ENCODE peak calls at places on chromosome 11, in seven cellular contexts. One of them, this sample, is unnamed. For H4K20me1, the result is how much of the 10 kb centered on the place peaks cover.

GRCh38 chr11:128336203-128336602 is 251.2 kb downstream of the ETS1 start:
- DNase-seq in fibroblast of lung: peak
- DNase-seq in neural progenitor cell: no peak
- DNase-seq in GM23338: no peak
- DNase-seq in GM23248: peak
- DNase-seq in HCT116: no peak
- DNase-seq in endothelial cell of umbilical vein: peak
- DNase-seq in this sample: no peak

GRCh38 chr11:47508595-47509555 is 44.1 kb downstream of the CELF1 start:
- DNase-seq in fibroblast of lung: no peak
- DNase-seq in neural progenitor cell: no peak
- DNase-seq in GM23338: no peak
- DNase-seq in GM23248: no peak
- DNase-seq in HCT116: no peak
- DNase-seq in endothelial cell of umbilical vein: no peak
- DNase-seq in this sample: no peak

GRCh38 chr11:62391642-62392425 is 27.0 kb upstream of the SCGB1A1 start:
- DNase-seq in fibroblast of lung: no peak
- DNase-seq in neural progenitor cell: no peak
- DNase-seq in GM23338: peak
- DNase-seq in GM23248: no peak
- DNase-seq in HCT116: no peak
- DNase-seq in endothelial cell of umbilical vein: no peak
- DNase-seq in this sample: no peak

GRCh38 chr11:111733655-111734088 is 32.5 kb downstream of the PPP2R1B start:
- DNase-seq in fibroblast of lung: no peak
- DNase-seq in neural progenitor cell: peak
- DNase-seq in GM23338: no peak
- DNase-seq in GM23248: peak
- DNase-seq in HCT116: no peak
- DNase-seq in endothelial cell of umbilical vein: no peak
- DNase-seq in this sample: no peak

GRCh38 chr11:92941676-92942571 is 27.5 kb upstream of the MTNR1B start:
- DNase-seq in fibroblast of lung: no peak
- DNase-seq in neural progenitor cell: peak
- DNase-seq in GM23338: peak
- DNase-seq in GM23248: peak
- DNase-seq in HCT116: peak
- DNase-seq in endothelial cell of umbilical vein: peak
- DNase-seq in this sample: peak

GRCh38 chr11:104238916-104239315 is 75.0 kb upstream of the PDGFD start:
- DNase-seq in fibroblast of lung: no peak
- DNase-seq in neural progenitor cell: no peak
- DNase-seq in GM23338: no peak
- DNase-seq in GM23248: no peak
- DNase-seq in HCT116: no peak
- DNase-seq in endothelial cell of umbilical vein: no peak
- DNase-seq in this sample: no peak

GRCh38 chr11:102238287-102238894 is 78.9 kb upstream of the BIRC3 start:
- DNase-seq in fibroblast of lung: no peak
- DNase-seq in neural progenitor cell: no peak
- DNase-seq in GM23338: no peak
- DNase-seq in GM23248: no peak
- DNase-seq in HCT116: no peak
- DNase-seq in endothelial cell of umbilical vein: no peak
- DNase-seq in this sample: peak

GRCh38 chr11:85947431-85948272 is 92.5 kb downstream of the CCDC83 start:
- DNase-seq in fibroblast of lung: peak
- DNase-seq in neural progenitor cell: no peak
- DNase-seq in GM23338: no peak
- DNase-seq in GM23248: peak
- DNase-seq in HCT116: no peak
- DNase-seq in endothelial cell of umbilical vein: peak
- DNase-seq in this sample: peak

GRCh38 chr11:46055371-46055770 is 65.9 kb downstream of the PHF21A start:
- DNase-seq in fibroblast of lung: peak
- DNase-seq in neural progenitor cell: peak
- DNase-seq in GM23338: peak
- DNase-seq in GM23248: peak
- DNase-seq in HCT116: no peak
- DNase-seq in endothelial cell of umbilical vein: no peak
- DNase-seq in this sample: no peak

GRCh38 chr11:134615041-134615615 is 203.1 kb upstream of the B3GAT1 start:
- DNase-seq in fibroblast of lung: no peak
- DNase-seq in neural progenitor cell: no peak
- DNase-seq in GM23338: no peak
- DNase-seq in GM23248: no peak
- DNase-seq in HCT116: no peak
- DNase-seq in endothelial cell of umbilical vein: no peak
- DNase-seq in this sample: no peak

GRCh38 chr11:61711037-61711436 is 30.8 kb downstream of the DAGLA start:
- DNase-seq in fibroblast of lung: no peak
- DNase-seq in neural progenitor cell: no peak
- DNase-seq in GM23338: no peak
- DNase-seq in GM23248: no peak
- DNase-seq in HCT116: no peak
- DNase-seq in endothelial cell of umbilical vein: no peak
- DNase-seq in this sample: no peak

GRCh38 chr11:116053538-116053919 is 549.3 kb upstream of the CADM1 start:
- DNase-seq in fibroblast of lung: no peak
- DNase-seq in neural progenitor cell: peak
- DNase-seq in GM23338: peak
- DNase-seq in GM23248: no peak
- DNase-seq in HCT116: no peak
- DNase-seq in endothelial cell of umbilical vein: no peak
- DNase-seq in this sample: no peak

GRCh38 chr11:114042234-114042633 is 17.3 kb upstream of the ZBTB16 start:
- DNase-seq in fibroblast of lung: no peak
- DNase-seq in neural progenitor cell: no peak
- DNase-seq in GM23338: no peak
- DNase-seq in GM23248: no peak
- DNase-seq in HCT116: no peak
- DNase-seq in endothelial cell of umbilical vein: no peak
- DNase-seq in this sample: no peak

GRCh38 chr11:67484847-67485311 is 2.1 kb downstream of the AIP start:
- DNase-seq in fibroblast of lung: no peak
- DNase-seq in neural progenitor cell: no peak
- DNase-seq in GM23338: no peak
- DNase-seq in GM23248: no peak
- DNase-seq in HCT116: no peak
- DNase-seq in endothelial cell of umbilical vein: no peak
- DNase-seq in this sample: no peak

GRCh38 chr11:106552694-106553203 is 465.5 kb downstream of the GUCY1A2 start:
- DNase-seq in fibroblast of lung: no peak
- DNase-seq in neural progenitor cell: peak
- DNase-seq in GM23338: no peak
- DNase-seq in GM23248: no peak
- DNase-seq in HCT116: no peak
- DNase-seq in endothelial cell of umbilical vein: no peak
- DNase-seq in this sample: no peak

GRCh38 chr11:2098691-2099522 is 40.3 kb downstream of the IGF2 start:
- DNase-seq in fibroblast of lung: no peak
- DNase-seq in neural progenitor cell: no peak
- DNase-seq in GM23338: no peak
- DNase-seq in GM23248: no peak
- DNase-seq in HCT116: no peak
- DNase-seq in endothelial cell of umbilical vein: no peak
- DNase-seq in this sample: peak

GRCh38 chr11:10539339-10539738 is 1.6 kb downstream of the RNF141 start:
- DNase-seq in fibroblast of lung: no peak
- DNase-seq in neural progenitor cell: no peak
- DNase-seq in GM23338: no peak
- DNase-seq in GM23248: peak
- DNase-seq in HCT116: no peak
- DNase-seq in endothelial cell of umbilical vein: no peak
- DNase-seq in this sample: no peak

GRCh38 chr11:17766590-17766989 is 32.0 kb downstream of the KCNC1 start:
- DNase-seq in fibroblast of lung: no peak
- DNase-seq in neural progenitor cell: peak
- DNase-seq in GM23338: peak
- DNase-seq in GM23248: no peak
- DNase-seq in HCT116: peak
- DNase-seq in endothelial cell of umbilical vein: no peak
- DNase-seq in this sample: no peak

GRCh38 chr11:83292709-83293435 is 6.7 kb upstream of the CCDC90B start:
- DNase-seq in fibroblast of lung: peak
- DNase-seq in neural progenitor cell: peak
- DNase-seq in GM23338: peak
- DNase-seq in GM23248: peak
- DNase-seq in HCT116: peak
- DNase-seq in endothelial cell of umbilical vein: peak
- DNase-seq in this sample: peak

GRCh38 chr11:124276081-124276480 is 19.9 kb downstream of the OR8G5 start:
- DNase-seq in fibroblast of lung: peak
- DNase-seq in neural progenitor cell: no peak
- DNase-seq in GM23338: no peak
- DNase-seq in GM23248: peak
- DNase-seq in HCT116: no peak
- DNase-seq in endothelial cell of umbilical vein: peak
- DNase-seq in this sample: peak

GRCh38 chr11:72982286-72982685 is 159.8 kb downstream of the FCHSD2 start:
- DNase-seq in fibroblast of lung: no peak
- DNase-seq in neural progenitor cell: no peak
- DNase-seq in GM23338: no peak
- DNase-seq in GM23248: no peak
- DNase-seq in HCT116: no peak
- DNase-seq in endothelial cell of umbilical vein: peak
- DNase-seq in this sample: no peak

GRCh38 chr11:115244314-115244713 is 259.9 kb downstream of the CADM1 start:
- DNase-seq in fibroblast of lung: peak
- DNase-seq in neural progenitor cell: no peak
- DNase-seq in GM23338: no peak
- DNase-seq in GM23248: no peak
- DNase-seq in HCT116: no peak
- DNase-seq in endothelial cell of umbilical vein: no peak
- DNase-seq in this sample: no peak

DNA sequence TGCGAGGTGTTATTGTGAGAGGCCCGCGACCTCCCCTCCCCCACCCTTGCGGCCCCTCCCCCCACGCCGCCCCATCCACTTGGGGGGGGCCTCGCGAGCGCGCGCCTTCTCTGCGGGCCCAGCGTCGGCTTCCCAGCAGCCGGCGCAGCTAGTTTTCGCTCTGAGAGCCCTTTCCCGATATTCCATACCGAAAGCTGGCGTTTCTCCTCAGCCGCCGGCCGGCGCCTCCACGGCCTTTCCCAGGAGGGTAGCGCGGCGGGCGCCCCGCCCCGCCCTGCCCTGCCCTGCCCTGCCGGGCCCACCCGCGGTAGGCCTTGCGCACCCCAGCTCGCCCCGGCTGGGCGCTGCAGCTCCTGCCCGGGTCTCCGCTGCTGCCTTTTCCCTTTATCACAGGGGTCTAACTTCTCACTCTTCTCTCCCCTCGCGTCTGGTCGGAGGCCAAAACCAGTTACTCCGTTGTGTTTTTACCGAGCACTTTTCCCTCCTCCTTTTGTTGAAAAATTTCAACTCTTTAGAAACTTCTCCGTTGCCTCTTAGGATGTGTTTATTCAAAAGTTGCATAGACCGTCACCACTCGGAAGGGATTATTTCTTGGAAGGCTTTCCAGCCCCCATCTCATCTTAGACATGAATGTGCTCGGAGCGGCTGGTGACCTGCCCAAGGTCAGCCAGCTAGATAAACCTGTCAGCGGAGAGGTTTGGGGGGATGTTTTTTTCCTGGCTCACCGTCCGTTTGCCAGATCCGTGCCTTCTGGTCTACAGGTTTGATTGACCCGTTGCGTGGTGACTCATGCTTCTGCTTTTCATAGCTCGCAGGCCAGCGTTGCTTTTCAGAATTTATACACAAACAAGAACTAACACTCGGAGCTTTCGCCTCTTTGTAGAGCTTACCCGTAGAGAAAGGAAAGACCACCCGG is 648 bp downstream of the PAFAH1B2 start:
- DNase-seq in fibroblast of lung: peak
- DNase-seq in neural progenitor cell: peak
- DNase-seq in GM23338: peak
- DNase-seq in GM23248: peak
- DNase-seq in HCT116: no peak
- DNase-seq in endothelial cell of umbilical vein: peak
- DNase-seq in this sample: peak
- H4K20me1 ChIP-seq in fibroblast of lung: under half
- H4K20me1 ChIP-seq in neural progenitor cell: under half
- H4K20me1 ChIP-seq in GM23338: under half
- H4K20me1 ChIP-seq in GM23248: under half
- H4K20me1 ChIP-seq in HCT116: under half
- H4K20me1 ChIP-seq in endothelial cell of umbilical vein: under half
- H4K20me1 ChIP-seq in this sample: under half

GRCh38 chr11:70210051-70210501 is 7.0 kb downstream of the FADD start:
- DNase-seq in fibroblast of lung: peak
- DNase-seq in neural progenitor cell: no peak
- DNase-seq in GM23338: no peak
- DNase-seq in GM23248: peak
- DNase-seq in HCT116: no peak
- DNase-seq in endothelial cell of umbilical vein: no peak
- DNase-seq in this sample: peak
- H4K20me1 ChIP-seq in fibroblast of lung: under half
- H4K20me1 ChIP-seq in neural progenitor cell: under half
- H4K20me1 ChIP-seq in GM23338: under half
- H4K20me1 ChIP-seq in GM23248: under half
- H4K20me1 ChIP-seq in HCT116: under half
- H4K20me1 ChIP-seq in endothelial cell of umbilical vein: under half
- H4K20me1 ChIP-seq in this sample: under half

DNA sequence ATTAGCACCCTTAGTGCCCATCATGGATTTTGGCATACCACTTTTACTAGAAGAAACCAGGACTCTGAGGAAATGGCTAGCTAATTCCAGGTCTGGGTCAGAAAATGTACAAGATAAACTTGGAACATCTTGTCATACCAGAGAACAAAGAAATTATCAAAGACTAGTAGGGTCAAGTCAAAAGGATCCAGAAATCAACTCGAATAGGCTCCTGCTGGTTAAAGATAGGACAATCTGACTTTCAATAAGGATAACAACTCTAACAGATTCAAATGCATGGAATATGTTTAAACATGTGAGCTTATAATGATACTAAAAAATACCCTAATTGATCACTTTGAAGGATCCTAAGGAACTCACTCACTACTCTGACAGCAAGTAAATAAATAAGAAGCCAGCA is 18.9 kb downstream of the GAB2 start:
- DNase-seq in fibroblast of lung: no peak
- DNase-seq in neural progenitor cell: no peak
- DNase-seq in GM23338: no peak
- DNase-seq in GM23248: no peak
- DNase-seq in HCT116: no peak
- DNase-seq in endothelial cell of umbilical vein: no peak
- DNase-seq in this sample: no peak
- H4K20me1 ChIP-seq in fibroblast of lung: under half
- H4K20me1 ChIP-seq in neural progenitor cell: under half
- H4K20me1 ChIP-seq in GM23338: under half
- H4K20me1 ChIP-seq in GM23248: under half
- H4K20me1 ChIP-seq in HCT116: under half
- H4K20me1 ChIP-seq in endothelial cell of umbilical vein: under half
- H4K20me1 ChIP-seq in this sample: under half

DNA sequence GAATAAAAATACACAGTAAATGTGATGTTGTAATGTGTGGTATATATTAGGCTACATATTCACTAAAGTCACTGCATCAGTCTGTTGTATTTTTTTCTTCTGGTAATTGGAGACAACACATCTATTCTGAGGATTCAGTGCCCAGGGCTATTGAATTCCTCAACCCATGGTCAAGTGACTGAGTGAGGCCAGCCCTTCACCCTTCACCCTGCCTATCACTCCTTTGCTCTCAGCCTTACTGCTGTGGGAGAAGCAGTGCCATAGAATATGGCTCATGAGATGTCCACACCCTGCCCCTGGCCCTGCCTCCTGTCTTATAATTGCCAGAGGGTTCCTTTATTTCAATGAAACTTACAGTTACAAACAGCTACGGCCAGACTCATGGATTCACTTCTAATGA is 295.6 kb downstream of the NTM start:
- DNase-seq in fibroblast of lung: no peak
- DNase-seq in neural progenitor cell: no peak
- DNase-seq in GM23338: no peak
- DNase-seq in GM23248: peak
- DNase-seq in HCT116: no peak
- DNase-seq in endothelial cell of umbilical vein: no peak
- DNase-seq in this sample: no peak
- H4K20me1 ChIP-seq in fibroblast of lung: under half
- H4K20me1 ChIP-seq in neural progenitor cell: under half
- H4K20me1 ChIP-seq in GM23338: under half
- H4K20me1 ChIP-seq in GM23248: under half
- H4K20me1 ChIP-seq in HCT116: under half
- H4K20me1 ChIP-seq in endothelial cell of umbilical vein: under half
- H4K20me1 ChIP-seq in this sample: under half